ENCODE peak calls at places on chromosomes 7 and 10, in six cellular contexts. N is HepG2, S is HL-60, E is GM12878, W is K562, C is H1. Q is an unnamed sample.

GRCh38 chr10:6774406-6774805 is 194.3 kb upstream of the PRKCQ start:
- DNase-seq in N (no peak), S (no peak), E (no peak), W (no peak), C (no peak), Q (no peak)

GRCh38 chr10:113767222-113767621 is 15.7 kb downstream of the PLEKHS1 start:
- DNase-seq in N (no peak), S (no peak), E (no peak), W (no peak), C (no peak), Q (no peak)

GRCh38 chr7:82598958-82599357 is 155.4 kb upstream of the CACNA2D1 start:
- DNase-seq in N (no peak), S (no peak), E (no peak), W (no peak), C (no peak), Q (no peak)

GRCh38 chr10:29862926-29863614 is 196.3 kb downstream of the JCAD start:
- DNase-seq in N (no peak), S (no peak), E (no peak), W (no peak), C (no peak), Q (no peak)

GRCh38 chr7:147990837-147991236 is 599.7 kb upstream of the C7orf33 start:
- DNase-seq in N (no peak), S (no peak), E (no peak), W (no peak), C (no peak), Q (no peak)

GRCh38 chr7:157679607-157680006 is 342.8 kb downstream of the DNAJB6 start:
- DNase-seq in N (no peak), S (no peak), E (no peak), W (no peak), C (no peak), Q (peak)

GRCh38 chr10:100996678-100997363 is 2.8 kb upstream of the LZTS2 start:
- DNase-seq in N (no peak), S (peak), E (no peak), W (peak), C (no peak), Q (peak)

GRCh38 chr7:150901160-150902035 is 49.1 kb downstream of the AOC1 start:
- DNase-seq in N (no peak), S (no peak), E (no peak), W (peak), C (no peak), Q (peak)

GRCh38 chr7:31919678-31920369 is 150.4 kb downstream of the PDE1C start:
- DNase-seq in N (no peak), S (no peak), E (no peak), W (no peak), C (no peak), Q (no peak)

GRCh38 chr7:31918706-31919393 is 151.4 kb downstream of the PDE1C start:
- DNase-seq in N (no peak), S (no peak), E (no peak), W (no peak), C (no peak), Q (no peak)

GRCh38 chr7:31921047-31921446 is 149.2 kb downstream of the PDE1C start:
- DNase-seq in N (no peak), S (no peak), E (no peak), W (no peak), C (no peak), Q (no peak)

GRCh38 chr7:31922883-31923282 is 147.3 kb downstream of the PDE1C start:
- DNase-seq in N (no peak), S (no peak), E (no peak), W (no peak), C (no peak), Q (no peak)

GRCh38 chr7:31917256-31917655 is 153.0 kb downstream of the PDE1C start:
- DNase-seq in N (no peak), S (no peak), E (no peak), W (no peak), C (no peak), Q (no peak)
- TF ChIP-seq POLR2AphosphoS5 in N (no peak), S (no peak), E (no peak), W (no peak), C (no peak), Q (no peak)

GRCh38 chr7:23467731-23468720 is 2.3 kb downstream of the IGF2BP3 start:
- DNase-seq in N (peak), S (peak), E (no peak), W (peak), C (no peak), Q (peak)
- TF ChIP-seq GABPA in N (no peak), S (no peak), E (no peak), W (no peak), C (peak), Q (no peak)

DNA sequence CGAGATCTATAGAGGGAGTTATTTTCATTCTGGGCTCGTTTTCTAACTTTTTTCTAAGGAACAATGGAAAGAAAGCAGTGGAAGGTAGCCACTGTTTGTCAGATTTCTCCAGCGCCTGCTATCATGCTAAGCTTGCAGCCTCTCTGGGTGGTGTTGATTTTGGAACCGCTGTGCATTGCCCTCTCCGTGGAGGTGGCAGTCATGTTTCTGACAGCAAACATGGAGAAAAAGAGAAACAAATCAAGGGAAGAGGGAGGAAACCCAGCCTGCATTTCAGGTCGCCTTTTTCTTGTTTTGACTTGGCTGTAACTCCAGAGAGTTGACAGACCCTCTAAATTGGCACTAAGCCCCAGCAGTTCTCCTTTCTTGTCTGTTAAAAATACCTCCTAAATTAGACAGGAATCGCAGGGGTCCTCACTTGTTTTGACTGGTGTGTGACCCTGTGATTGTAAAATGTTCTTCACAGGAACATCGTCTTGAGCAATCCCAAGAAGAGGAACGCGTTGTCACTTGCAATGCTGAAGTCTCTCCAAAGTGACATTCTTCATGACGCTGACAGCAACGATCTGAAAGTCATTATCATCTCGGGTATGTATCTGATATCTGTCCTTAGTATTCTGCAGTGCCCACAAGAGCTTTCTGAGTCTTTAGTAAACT is 4.8 kb downstream of the ECHDC3 start:
- DNase-seq in N (no peak), S (peak), E (no peak), W (no peak), C (no peak), Q (no peak)
- TF ChIP-seq POLR2AphosphoS5 in N (no peak), S (no peak), E (no peak), W (no peak), C (no peak), Q (no peak)

DNA sequence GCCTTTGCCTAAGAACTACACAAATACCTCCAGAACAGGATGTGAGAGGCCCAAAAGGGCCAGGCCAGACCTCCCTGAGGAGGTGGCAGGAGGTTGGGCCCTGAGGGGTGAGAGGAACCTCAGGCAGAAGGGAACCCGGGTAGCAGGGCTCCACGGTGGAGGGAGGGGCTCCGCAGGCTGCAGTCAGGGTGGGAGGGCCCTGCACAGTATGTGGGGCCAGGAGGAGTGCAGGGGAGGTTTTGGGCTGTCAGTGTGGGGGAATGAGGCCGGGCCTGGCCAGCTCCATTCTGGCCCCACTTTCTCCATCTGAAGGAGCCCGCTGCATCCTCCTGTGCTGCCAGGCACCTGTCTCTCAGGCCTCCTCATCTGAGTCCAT is 25.9 kb downstream of the DNAJB12 start:
- DNase-seq in N (no peak), S (peak), E (no peak), W (no peak), C (no peak), Q (no peak)
- TF ChIP-seq GABPA in N (no peak), S (no peak), E (no peak), W (no peak), C (no peak), Q (no peak)

GRCh38 chr10:118723467-118723866 is 31.3 kb downstream of the CACUL1 start:
- DNase-seq in N (no peak), S (no peak), E (no peak), W (no peak), C (no peak), Q (no peak)
- TF ChIP-seq POLR2AphosphoS5 in N (no peak), S (no peak), E (no peak), W (no peak), C (no peak), Q (no peak)

DNA sequence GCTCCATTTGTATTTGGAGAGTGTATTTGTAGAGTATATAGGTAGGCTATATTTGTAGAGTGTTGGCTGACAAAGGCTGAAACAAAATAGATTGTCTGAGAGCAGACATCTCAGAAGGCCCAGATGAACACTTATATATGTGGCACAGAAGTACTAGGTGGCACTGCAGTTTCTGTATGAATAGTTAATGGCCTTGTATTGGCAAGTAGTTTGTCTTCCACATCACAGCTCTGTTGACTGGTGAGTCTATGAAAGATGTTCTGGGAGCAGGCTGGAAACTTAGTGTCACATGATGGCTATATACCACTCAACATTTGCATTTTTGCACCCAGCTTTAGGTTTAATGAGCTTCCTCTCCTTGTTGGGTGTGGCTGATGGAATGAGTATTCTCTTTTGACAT is 51.9 kb downstream of the CCNY start:
- DNase-seq in N (no peak), S (no peak), E (no peak), W (no peak), C (no peak), Q (no peak)
- TF ChIP-seq GABPA in N (no peak), S (no peak), E (no peak), W (no peak), C (no peak), Q (no peak)

GRCh38 chr7:87220026-87220733 is 648 bp upstream of the TMEM243 start:
- DNase-seq in N (peak), S (peak), E (no peak), W (peak), C (peak), Q (peak)
- TF ChIP-seq POLR2AphosphoS5 in N (peak), S (no peak), E (peak), W (no peak), C (peak), Q (peak)

GRCh38 chr7:45342236-45342635 is 184.6 kb downstream of the RAMP3 start:
- DNase-seq in N (peak), S (no peak), E (no peak), W (no peak), C (no peak), Q (no peak)
- TF ChIP-seq GABPA in N (no peak), S (no peak), E (no peak), W (no peak), C (no peak), Q (no peak)

DNA sequence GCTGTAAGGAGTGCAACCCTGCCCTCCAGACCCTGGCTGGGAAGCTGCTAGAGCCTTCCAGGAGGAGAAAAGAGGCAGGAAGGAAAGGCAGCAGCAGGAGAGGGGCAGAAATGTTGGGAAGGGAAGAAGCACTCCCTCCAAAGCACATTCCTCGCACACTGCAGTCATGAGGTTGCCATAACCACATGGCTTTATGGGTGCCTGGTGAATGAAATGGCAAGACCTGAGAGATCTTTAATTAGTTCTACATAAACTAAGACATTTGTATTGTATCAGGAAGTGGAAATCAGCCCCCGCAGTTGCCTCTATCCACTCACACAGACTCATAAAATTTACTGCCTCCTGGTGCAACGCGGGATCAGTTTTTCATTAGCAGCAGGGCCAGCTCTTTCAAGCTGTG is 106.4 kb downstream of the COL13A1 start:
- DNase-seq in N (no peak), S (no peak), E (no peak), W (no peak), C (no peak), Q (no peak)
- TF ChIP-seq POLR2AphosphoS5 in N (no peak), S (no peak), E (no peak), W (no peak), C (no peak), Q (no peak)

GRCh38 chr7:98872328-98872924 is 2.6 kb upstream of the TMEM130 start:
- DNase-seq in N (peak), S (peak), E (no peak), W (peak), C (no peak), Q (peak)
- TF ChIP-seq GABPA in N (no peak), S (no peak), E (no peak), W (no peak), C (no peak), Q (no peak)

Q was measured in SK-N-SH.